ENCODE peak calls at places on chromosomes 5 and 9, in five cellular contexts. W is NT2/D1, N is HCT116, U is H1, C is GM12878. S is an unnamed sample.

GRCh38 chr9:81776390-81776789 is 87.0 kb upstream of the TLE1 start:
- DNase-seq in U (no peak), C (no peak), W (no peak), N (no peak), S (no peak)

GRCh38 chr5:142304013-142304701 is 20.7 kb downstream of the SPRY4 start:
- DNase-seq in U (no peak), N (no peak), C (no peak), W (no peak), S (no peak)

GRCh38 chr9:105216440-105217178 is 27.8 kb upstream of the SLC44A1 start:
- DNase-seq in U (no peak), N (no peak), W (no peak), C (no peak), S (peak; percentile 40)

GRCh38 chr5:172133359-172134029 is 54.5 kb downstream of the STK10 start:
- DNase-seq in N (no peak), W (no peak), C (no peak), U (no peak), S (no peak)

GRCh38 chr5:145521523-145521922 is 313.6 kb downstream of the PRELID2 start:
- DNase-seq in N (no peak), C (no peak), U (no peak), W (no peak), S (no peak)

GRCh38 chr9:125971895-125972729 is 224.9 kb downstream of the PBX3 start:
- DNase-seq in U (no peak), C (no peak), N (no peak), W (no peak), S (no peak)

GRCh38 chr5:135596364-135596763 is 17.6 kb upstream of the CXCL14 start:
- DNase-seq in U (no peak), C (no peak), N (no peak), W (no peak), S (no peak)

GRCh38 chr9:98783518-98784226 is 12.7 kb downstream of the ANKS6 start:
- DNase-seq in U (no peak), C (no peak), N (no peak), W (no peak), S (no peak)

GRCh38 chr9:93673844-93674334 is 97.5 kb downstream of the PHF2 start:
- DNase-seq in W (no peak), C (no peak), N (no peak), U (no peak), S (no peak)

DNA sequence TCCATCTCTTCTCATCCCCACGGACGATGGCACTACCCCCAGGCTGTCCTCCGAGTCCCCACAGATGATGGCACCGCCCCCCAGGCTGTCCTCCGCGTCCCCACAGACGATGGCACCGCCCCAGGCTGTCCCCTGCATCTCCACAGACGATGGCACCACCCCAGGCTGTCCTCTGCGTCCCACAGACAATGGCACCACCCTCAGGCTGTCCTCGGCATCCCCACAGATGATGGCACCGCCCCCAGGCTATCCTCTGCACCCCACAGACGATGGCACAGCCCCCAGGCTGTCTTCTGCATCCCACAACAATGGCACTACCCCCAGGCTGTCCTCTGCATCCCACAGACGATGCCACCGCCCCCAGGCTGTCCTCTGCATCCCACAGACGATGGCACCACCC is 57.4 kb upstream of the PTCH1 start:
- DNase-seq in U (no peak), N (no peak), C (no peak), W (no peak), S (no peak)
- H3K9ac ChIP-seq in U (no peak overlapping the region), N (no peak overlapping the region), C (no peak overlapping the region), W (no peak overlapping the region), S (no peak overlapping the region)

GRCh38 chr5:147561435-147561834 is 51.6 kb upstream of the DPYSL3 start:
- DNase-seq in C (no peak), N (no peak), U (no peak), W (no peak), S (no peak)

GRCh38 chr5:147558131-147558730 is 48.4 kb upstream of the DPYSL3 start:
- DNase-seq in N (no peak), U (no peak), C (no peak), W (no peak), S (no peak)

GRCh38 chr5:147559725-147560124 is 49.9 kb upstream of the DPYSL3 start:
- DNase-seq in C (no peak), W (no peak), U (no peak), N (no peak), S (no peak)

GRCh38 chr5:147560982-147561381 is 51.1 kb upstream of the DPYSL3 start:
- DNase-seq in N (no peak), C (no peak), W (peak; percentile 52), U (no peak), S (no peak)

GRCh38 chr5:147558826-147559225 is 49.0 kb upstream of the DPYSL3 start:
- DNase-seq in N (no peak), W (no peak), U (no peak), C (no peak), S (no peak)
- TF ChIP-seq ZNF274 in N (no peak), W (no peak), U (no peak), C (no peak), S (no peak)

GRCh38 chr5:149745212-149745943 is 15.3 kb downstream of the PPARGC1B start:
- DNase-seq in C (no peak), W (no peak), U (no peak), N (no peak), S (no peak)

GRCh38 chr5:149745944-149746326 is 15.8 kb downstream of the PPARGC1B start:
- DNase-seq in U (no peak), N (no peak), W (no peak), C (no peak), S (no peak)

GRCh38 chr5:149748471-149749094 is 18.5 kb downstream of the PPARGC1B start:
- DNase-seq in W (no peak), U (no peak), C (no peak), N (no peak), S (no peak)

GRCh38 chr5:149747833-149748366 is 17.8 kb downstream of the PPARGC1B start:
- DNase-seq in W (no peak), C (no peak), U (no peak), N (no peak), S (no peak)

GRCh38 chr5:149747141-149747832 is 17.2 kb downstream of the PPARGC1B start:
- DNase-seq in U (no peak), W (no peak), N (peak; percentile 15), C (no peak), S (no peak)
- H3K9ac ChIP-seq in U (no peak overlapping the region), W (peak overlapping the region; percentile 26), N (no peak overlapping the region), C (no peak overlapping the region), S (no peak overlapping the region)

DNA sequence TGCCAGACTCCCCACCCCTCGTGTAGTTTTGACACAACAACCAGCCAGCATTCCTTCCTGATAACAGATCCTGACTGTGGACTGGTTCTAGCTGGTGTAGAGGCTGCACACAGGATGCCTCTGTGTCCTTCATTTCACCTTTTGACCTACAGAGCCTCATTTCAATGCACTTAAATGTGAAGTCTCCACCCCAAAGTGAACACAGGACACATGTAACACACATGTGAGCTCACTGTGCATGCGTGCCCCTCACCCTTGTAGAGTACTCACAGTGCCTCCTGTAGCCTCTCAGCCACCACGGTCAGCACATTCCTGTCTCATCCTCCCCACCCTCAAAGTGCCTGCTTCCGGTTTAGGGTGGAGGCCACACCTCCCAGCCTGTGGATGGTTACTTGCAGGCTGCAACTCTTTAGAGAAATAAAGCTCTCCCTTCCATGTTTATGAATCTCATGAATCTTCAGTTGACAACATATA is 11.6 kb upstream of the NKD2 start:
- DNase-seq in N (no peak), W (no peak), U (no peak), C (no peak), S (peak; percentile 35)
- TF ChIP-seq ZNF274 in N (no peak), W (no peak), U (no peak), C (no peak), S (no peak)

GRCh38 chr5:137192293-137192743 is 306.8 kb downstream of the SPOCK1 start:
- DNase-seq in W (no peak), N (no peak), C (no peak), U (no peak), S (no peak)

GRCh38 chr5:137191179-137191578 is 307.9 kb downstream of the SPOCK1 start:
- DNase-seq in W (no peak), C (no peak), U (no peak), N (no peak), S (no peak)

GRCh38 chr5:137186759-137187461 is 312.2 kb downstream of the SPOCK1 start:
- DNase-seq in N (no peak), W (no peak), U (no peak), C (no peak), S (no peak)

GRCh38 chr5:137190031-137190430 is 309.1 kb downstream of the SPOCK1 start:
- DNase-seq in U (no peak), W (no peak), N (no peak), C (no peak), S (no peak)

GRCh38 chr5:137190441-137190840 is 308.7 kb downstream of the SPOCK1 start:
- DNase-seq in N (no peak), U (no peak), W (no peak), C (no peak), S (no peak)
- H3K9ac ChIP-seq in N (no peak overlapping the region), U (no peak overlapping the region), W (no peak overlapping the region), C (no peak overlapping the region), S (no peak overlapping the region)

GRCh38 chr5:132788990-132789886 is 12.2 kb upstream of the SEPTIN8 start:
- DNase-seq in W (no peak), U (no peak), N (no peak), C (no peak), S (no peak)
- TF ChIP-seq ZNF274 in W (no peak), U (no peak), N (no peak), C (no peak), S (no peak)